ENCODE peak calls at places on chromosomes 1 and 21, in five cellular contexts. One of them, this sample, is unnamed.

GRCh38 chr21:39867198-39867650 is at the start of gene PCP4:
- DNase-seq in SK-N-SH: peak; percentile 71
- DNase-seq in HepG2: peak; percentile 7
- DNase-seq in HCT116: peak; percentile 27
- DNase-seq in GM12878: no peak
- DNase-seq in this sample: peak; percentile 64

GRCh38 chr21:46425566-46425965 is 33.1 kb upstream of the DIP2A start:
- DNase-seq in SK-N-SH: no peak
- DNase-seq in HepG2: no peak
- DNase-seq in HCT116: no peak
- DNase-seq in GM12878: no peak
- DNase-seq in this sample: no peak

GRCh38 chr1:168057921-168058320 is 78.8 kb downstream of the GPR161 start:
- DNase-seq in SK-N-SH: no peak
- DNase-seq in HepG2: no peak
- DNase-seq in HCT116: no peak
- DNase-seq in GM12878: no peak
- DNase-seq in this sample: no peak

GRCh38 chr1:241627453-241628329 is 12.5 kb downstream of the CHML start:
- DNase-seq in SK-N-SH: no peak
- DNase-seq in HepG2: peak; percentile 60
- DNase-seq in HCT116: peak; percentile 47
- DNase-seq in GM12878: peak; percentile 35
- DNase-seq in this sample: peak; percentile 49

GRCh38 chr21:39083377-39084008 is 99.8 kb downstream of the PSMG1 start:
- DNase-seq in SK-N-SH: no peak
- DNase-seq in HepG2: no peak
- DNase-seq in HCT116: no peak
- DNase-seq in GM12878: no peak
- DNase-seq in this sample: no peak

GRCh38 chr1:183590225-183591191 is at the start of gene NCF2:
- DNase-seq in SK-N-SH: no peak
- DNase-seq in HepG2: no peak
- DNase-seq in HCT116: no peak
- DNase-seq in GM12878: peak; percentile 96
- DNase-seq in this sample: no peak

GRCh38 chr1:149928388-149928724 is 753 bp upstream of the SF3B4 start:
- DNase-seq in SK-N-SH: no peak
- DNase-seq in HepG2: no peak
- DNase-seq in HCT116: no peak
- DNase-seq in GM12878: no peak
- DNase-seq in this sample: no peak

GRCh38 chr1:41023279-41023990 is 1.9 kb upstream of the SLFNL1 start:
- DNase-seq in SK-N-SH: peak; percentile 73
- DNase-seq in HepG2: peak; percentile 16
- DNase-seq in HCT116: no peak
- DNase-seq in GM12878: no peak
- DNase-seq in this sample: peak; percentile 45

GRCh38 chr1:33086384-33086850 is 5.5 kb downstream of the AZIN2 start:
- DNase-seq in SK-N-SH: peak; percentile 80
- DNase-seq in HepG2: peak; percentile 69
- DNase-seq in HCT116: peak; percentile 62
- DNase-seq in GM12878: peak; percentile 5
- DNase-seq in this sample: peak; percentile 64

GRCh38 chr1:7506677-7507619 is 264.1 kb upstream of the VAMP3 start:
- DNase-seq in SK-N-SH: no peak
- DNase-seq in HepG2: no peak
- DNase-seq in HCT116: no peak
- DNase-seq in GM12878: no peak
- DNase-seq in this sample: no peak

GRCh38 chr1:160405331-160405877 is 5.0 kb downstream of the VANGL2 start:
- DNase-seq in SK-N-SH: no peak
- DNase-seq in HepG2: no peak
- DNase-seq in HCT116: no peak
- DNase-seq in GM12878: no peak
- DNase-seq in this sample: no peak

GRCh38 chr1:3339856-3340255 is 114.6 kb upstream of the ARHGEF16 start:
- DNase-seq in SK-N-SH: no peak
- DNase-seq in HepG2: no peak
- DNase-seq in HCT116: no peak
- DNase-seq in GM12878: no peak
- DNase-seq in this sample: no peak

GRCh38 chr1:108719654-108720435 is 7.1 kb downstream of the FNDC7 start:
- DNase-seq in SK-N-SH: no peak
- DNase-seq in HepG2: peak; percentile 13
- DNase-seq in HCT116: peak; percentile 65
- DNase-seq in GM12878: no peak
- DNase-seq in this sample: peak; percentile 41

GRCh38 chr1:201911827-201912571 is 23.3 kb downstream of the SHISA4 start:
- DNase-seq in SK-N-SH: no peak
- DNase-seq in HepG2: no peak
- DNase-seq in HCT116: no peak
- DNase-seq in GM12878: no peak
- DNase-seq in this sample: peak; percentile 34

GRCh38 chr1:8962812-8963669 is 17.4 kb downstream of the CA6 start:
- DNase-seq in SK-N-SH: peak; percentile 44
- DNase-seq in HepG2: peak; percentile 71
- DNase-seq in HCT116: peak; percentile 68
- DNase-seq in GM12878: no peak
- DNase-seq in this sample: peak; percentile 76

DNA sequence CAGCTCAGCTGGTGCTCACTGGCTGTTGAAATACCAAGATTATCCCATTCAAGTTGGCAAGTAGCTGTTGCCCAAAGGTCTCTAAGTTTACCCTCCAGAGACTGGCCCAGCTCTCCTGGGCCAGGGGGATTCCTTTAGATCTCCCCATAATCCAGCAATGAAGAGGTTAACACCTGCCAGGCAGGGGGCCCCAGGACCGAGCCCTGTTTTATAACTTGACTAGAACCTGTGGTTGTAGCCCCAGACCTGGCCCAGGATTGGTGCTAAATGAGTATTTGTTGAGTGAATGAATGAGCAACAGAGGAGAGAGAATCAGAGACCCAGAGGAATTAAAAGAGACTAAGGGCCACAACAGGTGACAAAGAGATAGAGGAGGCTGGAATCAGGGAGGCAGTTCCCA is 2.6 kb upstream of the RHBG start:
- DNase-seq in SK-N-SH: no peak
- DNase-seq in HepG2: no peak
- DNase-seq in HCT116: no peak
- DNase-seq in GM12878: no peak
- DNase-seq in this sample: no peak
- TF ChIP-seq REST in SK-N-SH: no peak
- TF ChIP-seq REST in HepG2: no peak
- TF ChIP-seq REST in HCT116: no peak
- TF ChIP-seq REST in GM12878: no peak
- TF ChIP-seq REST in this sample: no peak

DNA sequence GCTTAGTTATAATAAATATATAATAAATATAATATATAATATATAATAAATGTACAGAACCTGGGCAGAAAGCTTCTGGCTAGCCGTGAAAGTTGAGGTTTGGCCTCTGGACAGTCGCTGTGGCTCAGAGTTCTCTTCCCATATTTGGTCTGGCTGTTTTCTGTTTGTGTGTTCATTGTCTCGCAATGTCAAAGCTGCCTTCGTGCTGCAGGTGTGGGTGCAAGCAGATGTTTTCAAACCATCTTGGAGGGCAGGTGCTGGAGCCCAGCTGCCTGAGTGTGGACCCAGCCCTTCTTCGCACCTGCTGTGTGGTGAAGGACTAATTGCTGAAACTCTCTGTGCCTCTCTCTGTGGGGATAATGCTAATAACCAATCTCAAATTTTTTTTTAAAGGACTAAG is 3.6 kb upstream of the CSTB start:
- DNase-seq in SK-N-SH: no peak
- DNase-seq in HepG2: no peak
- DNase-seq in HCT116: no peak
- DNase-seq in GM12878: no peak
- DNase-seq in this sample: no peak
- TF ChIP-seq YY1 in SK-N-SH: no peak
- TF ChIP-seq YY1 in HepG2: no peak
- TF ChIP-seq YY1 in HCT116: no peak
- TF ChIP-seq YY1 in GM12878: no peak
- TF ChIP-seq YY1 in this sample: no peak

DNA sequence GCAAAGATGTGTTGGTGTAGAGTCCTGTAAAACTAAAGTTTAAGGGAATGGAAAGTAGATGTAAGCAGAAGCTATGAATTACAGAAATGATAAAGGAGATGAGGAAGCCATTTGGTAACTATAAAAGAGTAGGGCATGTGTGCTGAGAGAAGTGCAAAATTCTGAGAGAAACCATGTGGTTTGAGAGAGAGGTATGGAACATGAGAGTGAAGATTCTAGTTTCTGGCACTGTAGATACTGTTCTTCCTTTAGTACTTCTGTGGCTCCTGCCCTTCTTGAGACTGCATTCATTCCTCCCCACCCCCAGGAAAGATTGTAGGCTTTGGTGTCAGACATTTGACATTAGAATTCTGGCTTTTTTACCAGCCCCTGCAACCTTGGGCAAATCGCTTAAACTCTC is 15.4 kb downstream of the RALGPS2 start:
- DNase-seq in SK-N-SH: no peak
- DNase-seq in HepG2: no peak
- DNase-seq in HCT116: no peak
- DNase-seq in GM12878: no peak
- DNase-seq in this sample: no peak
- TF ChIP-seq REST in SK-N-SH: no peak
- TF ChIP-seq REST in HepG2: no peak
- TF ChIP-seq REST in HCT116: no peak
- TF ChIP-seq REST in GM12878: no peak
- TF ChIP-seq REST in this sample: no peak

DNA sequence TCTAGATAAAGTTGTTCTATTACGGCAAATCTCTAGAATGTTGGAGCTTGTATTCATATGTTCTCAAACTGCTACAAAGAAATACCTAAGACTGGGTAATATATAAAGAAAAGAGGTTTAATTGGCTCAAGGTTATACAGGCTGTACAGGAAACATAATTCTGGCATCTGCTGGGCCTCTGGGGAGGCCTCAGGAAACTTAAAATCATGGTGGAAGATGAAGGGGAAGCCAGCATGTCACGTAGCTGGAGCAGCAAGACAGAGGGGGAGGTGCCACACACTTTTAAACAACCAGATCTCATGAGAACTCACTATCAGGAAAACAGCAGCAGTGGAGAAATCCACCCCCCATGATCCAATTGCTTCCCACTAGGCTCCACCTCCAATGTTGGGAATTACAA is 390.4 kb upstream of the ADGRL4 start:
- DNase-seq in SK-N-SH: no peak
- DNase-seq in HepG2: no peak
- DNase-seq in HCT116: no peak
- DNase-seq in GM12878: no peak
- DNase-seq in this sample: no peak
- TF ChIP-seq YY1 in SK-N-SH: no peak
- TF ChIP-seq YY1 in HepG2: no peak
- TF ChIP-seq YY1 in HCT116: no peak
- TF ChIP-seq YY1 in GM12878: no peak
- TF ChIP-seq YY1 in this sample: no peak

DNA sequence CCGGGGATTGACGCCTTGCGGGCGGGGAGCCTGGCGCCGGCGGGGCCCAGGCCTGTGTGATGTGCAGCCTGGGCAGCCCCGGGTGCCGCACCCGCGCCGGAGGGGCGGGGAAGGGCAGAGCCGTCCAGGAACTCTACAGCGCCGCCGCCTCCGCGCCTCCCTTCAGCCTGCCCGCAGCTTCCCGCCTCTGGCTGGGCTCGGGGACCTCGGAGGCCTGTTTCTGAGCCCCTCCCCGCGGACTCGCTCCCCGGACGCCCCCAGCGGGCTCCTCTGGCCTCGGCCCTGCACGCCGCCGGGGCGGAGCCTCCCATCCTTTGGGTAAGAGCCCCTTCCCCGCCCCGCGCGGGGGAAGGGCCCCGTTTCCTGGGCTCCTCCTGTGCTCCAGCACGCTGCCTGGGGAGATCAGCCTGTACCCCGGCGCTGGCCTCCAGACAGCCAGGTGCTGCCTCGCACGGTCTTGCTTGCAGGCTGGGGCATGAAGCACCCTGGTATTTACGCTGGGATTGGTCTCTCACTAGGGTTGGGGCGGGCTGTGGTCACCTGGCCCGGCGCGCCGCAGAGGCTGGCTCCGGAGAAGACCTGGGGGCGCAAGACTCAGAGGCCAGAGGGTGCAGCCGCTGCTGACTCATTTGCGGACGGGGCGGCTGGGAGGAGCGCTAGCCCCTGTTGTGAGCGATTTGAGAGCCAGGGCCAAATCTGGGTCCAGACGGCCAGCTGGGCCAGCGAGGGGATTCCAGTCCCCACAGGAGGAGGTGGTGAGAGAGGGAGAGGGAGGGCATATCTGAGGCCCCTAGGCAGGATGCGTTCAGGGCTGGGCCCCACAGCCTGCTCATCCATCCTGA is 5.7 kb upstream of the ACOT11 start:
- DNase-seq in SK-N-SH: peak; percentile 86
- DNase-seq in HepG2: peak; percentile 81
- DNase-seq in HCT116: peak; percentile 61
- DNase-seq in GM12878: peak; percentile 9
- DNase-seq in this sample: peak; percentile 71
- TF ChIP-seq REST in SK-N-SH: no peak
- TF ChIP-seq REST in HepG2: no peak
- TF ChIP-seq REST in HCT116: no peak
- TF ChIP-seq REST in GM12878: no peak
- TF ChIP-seq REST in this sample: peak; percentile 5

GRCh38 chr21:27424601-27425000 is 457.7 kb upstream of the ADAMTS5 start:
- DNase-seq in SK-N-SH: no peak
- DNase-seq in HepG2: no peak
- DNase-seq in HCT116: no peak
- DNase-seq in GM12878: no peak
- DNase-seq in this sample: no peak
- TF ChIP-seq YY1 in SK-N-SH: no peak
- TF ChIP-seq YY1 in HepG2: no peak
- TF ChIP-seq YY1 in HCT116: no peak
- TF ChIP-seq YY1 in GM12878: no peak
- TF ChIP-seq YY1 in this sample: no peak

GRCh38 chr1:245771521-245772281 is 616.9 kb downstream of the KIF26B start:
- DNase-seq in SK-N-SH: peak; percentile 31
- DNase-seq in HepG2: no peak
- DNase-seq in HCT116: no peak
- DNase-seq in GM12878: no peak
- DNase-seq in this sample: no peak
- TF ChIP-seq REST in SK-N-SH: peak; percentile 31
- TF ChIP-seq REST in HepG2: no peak
- TF ChIP-seq REST in HCT116: no peak
- TF ChIP-seq REST in GM12878: no peak
- TF ChIP-seq REST in this sample: no peak

DNA sequence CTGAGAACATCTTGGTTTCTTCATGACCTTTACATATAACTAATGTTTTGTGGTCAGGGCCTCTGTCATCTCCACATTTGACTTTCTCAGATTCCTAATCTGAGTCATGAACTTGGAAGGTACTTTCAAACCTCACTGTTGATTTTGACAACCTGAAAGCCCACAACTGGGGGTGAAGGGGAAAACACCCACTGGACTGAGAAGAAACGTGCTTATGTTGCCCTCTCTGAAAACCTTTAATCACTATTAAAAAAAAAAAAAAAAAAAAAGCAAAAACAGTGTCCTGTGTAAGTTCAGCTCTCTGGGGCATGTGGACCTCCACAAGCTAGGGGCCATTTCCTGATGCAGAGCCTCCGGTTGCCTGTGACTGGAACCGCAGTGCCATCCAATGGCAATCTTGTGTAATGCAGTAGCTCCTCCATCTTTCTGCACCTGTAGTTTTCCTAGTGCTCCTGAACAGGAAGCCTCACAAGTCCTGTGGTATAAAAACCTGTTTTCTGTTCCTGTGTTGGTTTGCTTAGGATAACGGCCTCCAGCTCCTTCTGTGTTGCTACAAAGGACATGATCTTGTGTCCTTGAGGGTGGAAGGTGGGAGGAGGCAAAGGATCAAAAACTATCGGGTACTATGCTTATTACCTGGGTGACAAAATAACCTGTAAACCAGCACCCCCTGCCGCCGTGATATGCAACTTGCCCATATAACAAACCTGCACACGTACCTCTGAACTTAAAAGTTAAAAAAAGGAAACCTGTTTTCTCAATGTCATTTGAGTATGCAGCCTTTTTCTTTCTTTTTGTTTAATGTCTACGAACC is 124.5 kb downstream of the ZNF648 start:
- DNase-seq in SK-N-SH: peak; percentile 47
- DNase-seq in HepG2: peak; percentile 57
- DNase-seq in HCT116: peak; percentile 77
- DNase-seq in GM12878: peak; percentile 86
- DNase-seq in this sample: peak; percentile 72
- TF ChIP-seq YY1 in SK-N-SH: no peak
- TF ChIP-seq YY1 in HepG2: no peak
- TF ChIP-seq YY1 in HCT116: peak; percentile 72
- TF ChIP-seq YY1 in GM12878: peak; percentile 94
- TF ChIP-seq YY1 in this sample: no peak